ENCODE peak calls at places on chromosomes 13 and 19, in six cellular contexts. W is ascending aorta, J is neural progenitor cell, K is trophoblast cell, V is A549, A is heart right ventricle. B is an unnamed sample.
A peak's percentile ranks its signal among the peaks of the same experiment; 100 is the strongest.

GRCh38 chr19:56823956-56824355 is 16.6 kb downstream of the PEG3 start:
- DNase-seq in K (no peak), V (no peak), J (no peak), W (no peak), A (no peak), B (no peak)

GRCh38 chr13:48210178-48210577 is 22.8 kb upstream of the ITM2B start:
- DNase-seq in A (no peak), V (peak; percentile 8), J (no peak), K (peak; percentile 35), W (no peak), B (no peak)

GRCh38 chr19:30564551-30565011 is 192.4 kb downstream of the ZNF536 start:
- DNase-seq in V (no peak), W (no peak), K (no peak), J (no peak), A (no peak), B (no peak)

GRCh38 chr13:75704194-75704941 is 68.2 kb downstream of the LMO7 start:
- DNase-seq in A (no peak), W (no peak), V (no peak), J (no peak), K (no peak), B (no peak)

GRCh38 chr13:57123660-57124059 is 17.1 kb upstream of the PRR20A start:
- DNase-seq in V (no peak), K (no peak), J (no peak), A (no peak), W (peak; percentile 13), B (no peak)

GRCh38 chr13:114068723-114069322 is 63.6 kb downstream of the RASA3 start:
- DNase-seq in J (no peak), K (no peak), V (no peak), A (no peak), W (no peak), B (peak; percentile 82)

GRCh38 chr19:1084024-1084868 is 10.9 kb downstream of the POLR2E start:
- DNase-seq in J (no peak), W (no peak), A (no peak), K (no peak), V (no peak), B (peak; percentile 76)

GRCh38 chr13:63737418-63737817 is 2321.8 kb upstream of the PCDH20 start:
- DNase-seq in W (no peak), K (no peak), J (no peak), V (no peak), A (no peak), B (peak; percentile 55)

GRCh38 chr19:32464279-32464678 is 58.7 kb downstream of the DPY19L3 start:
- DNase-seq in A (no peak), K (no peak), V (no peak), J (no peak), W (no peak), B (no peak)

GRCh38 chr19:28555317-28555716 is 657.6 kb downstream of the UQCRFS1 start:
- DNase-seq in V (no peak), J (no peak), A (no peak), W (no peak), K (no peak), B (no peak)

GRCh38 chr13:76795701-76796695 is 90.2 kb downstream of the KCTD12 start:
- DNase-seq in J (no peak), V (no peak), A (no peak), W (no peak), K (no peak), B (no peak)

GRCh38 chr13:79679334-79679733 is 198.4 kb downstream of the NDFIP2 start:
- DNase-seq in A (peak; percentile 44), W (no peak), K (peak; percentile 67), J (peak; percentile 87), V (peak; percentile 3), B (peak; percentile 67)

GRCh38 chr13:24107955-24108614 is 52.4 kb upstream of the SPATA13 start:
- DNase-seq in A (no peak), V (no peak), W (no peak), J (no peak), K (no peak), B (no peak)

GRCh38 chr19:35641515-35642151 is at the start of gene ETV2:
- DNase-seq in A (peak; percentile 46), V (no peak), W (no peak), J (peak; percentile 61), K (no peak), B (no peak)

GRCh38 chr13:21420706-21421105 is 38.4 kb downstream of the ZDHHC20 start:
- DNase-seq in K (no peak), W (no peak), A (no peak), J (no peak), V (no peak), B (no peak)

GRCh38 chr19:56765107-56765506 is 75.4 kb downstream of the PEG3 start:
- DNase-seq in V (no peak), A (peak; percentile 76), K (peak; percentile 36), J (no peak), W (no peak), B (peak; percentile 53)

GRCh38 chr19:17406887-17407196 is 1.4 kb upstream of the BST2 start:
- DNase-seq in W (no peak), K (no peak), A (no peak), V (no peak), J (no peak), B (no peak)

GRCh38 chr13:21849323-21849722 is 178.4 kb downstream of the FGF9 start:
- DNase-seq in W (no peak), A (no peak), J (peak; percentile 45), K (peak; percentile 16), V (no peak), B (no peak)

GRCh38 chr13:31925079-31925478 is 106.5 kb upstream of the FRY start:
- DNase-seq in W (no peak), J (no peak), A (no peak), K (no peak), V (no peak), B (no peak)

GRCh38 chr13:60642552-60642951 is 245.5 kb downstream of the TDRD3 start:
- DNase-seq in V (no peak), W (no peak), J (no peak), A (no peak), K (no peak), B (no peak)

GRCh38 chr13:60645552-60646138 is 248.6 kb downstream of the TDRD3 start:
- DNase-seq in K (no peak), J (no peak), V (no peak), A (no peak), W (no peak), B (no peak)

GRCh38 chr13:60646600-60646999 is 249.6 kb downstream of the TDRD3 start:
- DNase-seq in V (no peak), K (no peak), J (peak; percentile 23), A (no peak), W (no peak), B (no peak)

DNA sequence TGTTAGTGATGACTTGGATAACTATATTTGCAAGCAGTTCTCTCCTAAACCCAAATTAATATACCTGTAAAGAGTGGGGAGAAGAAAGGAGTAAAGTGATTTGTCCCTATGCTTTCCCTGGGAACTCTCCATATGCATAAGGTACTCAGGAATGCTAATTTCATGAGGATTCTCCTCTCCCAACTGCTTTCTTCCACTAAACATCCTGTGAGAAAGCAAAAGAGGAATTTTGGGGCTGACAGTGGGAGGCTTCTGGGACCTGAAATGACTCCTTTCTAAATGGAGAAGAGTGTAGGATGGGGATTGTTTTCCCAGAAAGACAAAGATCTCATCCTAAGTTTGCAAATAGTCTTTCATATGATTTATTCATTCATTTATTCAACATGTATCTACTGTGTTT is 250.5 kb downstream of the TDRD3 start:
- DNase-seq in A (no peak), W (no peak), K (no peak), J (no peak), V (no peak), B (no peak)
- H3K27ac ChIP-seq in A (no peak overlapping the region), W (no peak overlapping the region), K (no peak overlapping the region), J (no peak overlapping the region), V (no peak overlapping the region), B (no peak overlapping the region)

DNA sequence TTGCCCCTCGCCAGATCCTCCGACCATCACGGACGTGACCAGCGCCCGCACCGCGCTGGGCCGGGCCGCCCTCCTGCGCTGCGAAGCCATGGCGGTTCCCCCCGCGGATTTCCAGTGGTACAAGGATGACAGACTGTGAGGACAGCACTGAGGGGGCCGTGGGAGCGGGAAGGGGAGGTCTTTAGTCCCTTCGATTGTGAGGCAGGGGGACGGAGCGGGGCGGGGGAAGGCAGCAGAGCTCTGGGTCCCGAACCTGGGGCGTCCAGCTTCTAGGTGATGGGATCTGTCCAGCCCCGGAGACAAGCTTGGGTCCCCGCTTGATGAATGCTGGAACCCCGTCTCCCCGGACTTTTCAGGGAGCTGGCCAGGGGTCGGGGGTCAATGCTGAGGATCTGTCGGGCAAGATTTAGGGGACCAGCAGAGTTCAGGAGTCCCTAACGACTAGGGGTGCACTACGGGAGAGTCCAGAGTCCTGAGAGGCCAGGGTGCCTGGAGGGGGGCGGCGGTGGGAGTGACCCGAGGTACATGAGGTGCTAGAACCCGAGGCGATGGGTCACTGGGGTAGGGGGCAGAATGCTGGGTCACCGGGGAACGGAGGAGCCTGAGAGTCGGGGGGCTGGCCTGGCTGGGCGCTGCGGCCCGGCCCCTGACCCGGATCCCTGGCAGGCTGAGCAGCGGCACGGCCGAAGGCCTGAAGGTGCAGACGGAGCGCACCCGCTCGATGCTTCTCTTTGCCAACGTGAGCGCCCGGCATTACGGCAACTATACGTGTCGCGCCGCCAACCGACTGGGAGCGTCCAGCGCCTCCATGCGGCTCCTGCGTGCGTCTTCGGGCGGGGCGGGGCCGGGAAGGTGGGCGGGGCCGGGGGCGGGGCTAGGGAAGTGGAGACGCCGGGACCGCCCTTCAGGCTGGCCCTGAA is 14.6 kb downstream of the VSIG10L start:
- DNase-seq in W (no peak), J (peak; percentile 84), A (peak; percentile 40), V (peak; percentile 88), K (no peak), B (peak; percentile 58)
- H3K4me3 ChIP-seq in W (peak overlapping the region; percentile 41), J (peak overlapping the region; percentile 25), A (peak overlapping the region; percentile 8), V (peak overlapping the region; percentile 42), K (no peak overlapping the region), B (peak overlapping the region; percentile 14)

GRCh38 chr13:37706041-37706440 is 107.5 kb upstream of the POSTN start:
- DNase-seq in K (no peak), A (no peak), J (peak; percentile 19), V (no peak), W (no peak), B (no peak)

GRCh38 chr13:37701306-37701705 is 102.7 kb upstream of the POSTN start:
- DNase-seq in A (no peak), J (no peak), V (no peak), K (no peak), W (no peak), B (no peak)

GRCh38 chr13:37701972-37702371 is 103.4 kb upstream of the POSTN start:
- DNase-seq in W (no peak), K (peak; percentile 78), V (peak; percentile 1), J (no peak), A (no peak), B (no peak)

GRCh38 chr13:37695200-37695599 is 96.6 kb upstream of the POSTN start:
- DNase-seq in J (no peak), A (no peak), K (no peak), V (no peak), W (no peak), B (no peak)

GRCh38 chr13:37700887-37701286 is 102.3 kb upstream of the POSTN start:
- DNase-seq in V (no peak), J (no peak), A (no peak), W (no peak), K (no peak), B (no peak)
- H3K27ac ChIP-seq in V (no peak overlapping the region), J (no peak overlapping the region), A (no peak overlapping the region), W (no peak overlapping the region), K (no peak overlapping the region), B (peak overlapping the region; percentile 2)

DNA sequence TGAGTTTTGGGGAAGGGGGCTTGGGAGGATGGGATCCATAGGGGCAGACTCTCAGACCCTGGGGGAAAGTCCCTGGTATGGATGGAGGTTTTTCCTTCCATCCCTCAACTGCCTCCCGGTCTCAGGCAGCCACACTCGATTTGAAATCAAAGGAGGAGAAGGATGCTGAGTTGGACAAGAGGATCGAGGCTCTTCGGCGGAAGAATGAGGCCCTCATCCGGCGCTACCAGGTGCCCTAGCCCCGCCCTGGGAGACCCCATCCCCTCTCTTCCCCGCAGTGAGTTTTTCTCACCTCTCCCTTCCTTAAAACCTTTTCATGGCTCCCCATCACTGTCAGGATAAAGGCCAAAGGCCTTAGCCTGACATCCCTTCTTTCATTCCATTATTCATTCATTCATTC is 2.1 kb downstream of the CCDC9 start:
- DNase-seq in K (no peak), A (no peak), J (no peak), W (no peak), V (no peak), B (no peak)
- H3K4me3 ChIP-seq in K (no peak overlapping the region), A (peak overlapping the region; percentile 68), J (peak overlapping the region; percentile 72), W (peak overlapping the region; percentile 72), V (peak overlapping the region; percentile 61), B (peak overlapping the region; percentile 51)

B was measured in left lung.